ENCODE peak calls at places on chromosomes 5 and 9, in seven cellular contexts. O is PC-9, I is cardiac muscle cell, C is right lobe of liver, K is A673, W is A549, D is GM12878. B is an unnamed sample.
A peak's percentile ranks its signal among the peaks of the same experiment; 100 is the strongest.

GRCh38 chr5:31995714-31996113 is 178.4 kb downstream of the GOLPH3 start:
- DNase-seq in O (no peak), C (no peak), K (no peak), I (no peak), D (no peak), W (no peak), B (no peak)

GRCh38 chr5:119287547-119288073 is 68.2 kb upstream of the TNFAIP8 start:
- DNase-seq in K (no peak), W (peak; percentile 73), I (no peak), O (peak; percentile 32), D (no peak), C (no peak), B (no peak)

GRCh38 chr9:88521308-88521707 is 13.7 kb upstream of the NXNL2 start:
- DNase-seq in C (no peak), I (no peak), D (no peak), O (no peak), K (no peak), W (no peak), B (peak; percentile 29)

GRCh38 chr9:14260101-14260500 is 53.8 kb downstream of the NFIB start:
- DNase-seq in I (no peak), O (no peak), C (no peak), W (no peak), D (no peak), K (no peak), B (no peak)

GRCh38 chr5:44860267-44860666 is 51.5 kb downstream of the MRPS30 start:
- DNase-seq in C (no peak), O (no peak), K (no peak), D (no peak), I (no peak), W (no peak), B (peak; percentile 43)

GRCh38 chr9:105963700-105964099 is 269.4 kb downstream of the TMEM38B start:
- DNase-seq in I (no peak), C (no peak), K (no peak), O (no peak), W (no peak), D (no peak), B (no peak)

GRCh38 chr5:98933446-98934072 is 4.8 kb upstream of the CHD1 start:
- DNase-seq in D (peak; percentile 59), O (no peak), K (no peak), C (no peak), I (no peak), W (no peak), B (no peak)

GRCh38 chr5:135472141-135472540 is 20.0 kb upstream of the TIFAB start:
- DNase-seq in K (no peak), D (no peak), O (no peak), W (no peak), I (no peak), C (no peak), B (no peak)

GRCh38 chr5:72353046-72353445 is 32.9 kb downstream of the PTCD2 start:
- DNase-seq in D (no peak), O (no peak), I (peak; percentile 47), K (no peak), C (no peak), W (peak; percentile 19), B (no peak)

GRCh38 chr9:89467278-89467625 is 30.7 kb downstream of the SEMA4D start:
- DNase-seq in O (no peak), I (no peak), C (no peak), D (no peak), K (no peak), W (no peak), B (no peak)

GRCh38 chr5:172276214-172276613 is 7.3 kb downstream of the UBTD2 start:
- DNase-seq in K (no peak), C (no peak), I (peak; percentile 25), O (peak; percentile 25), D (no peak), W (peak; percentile 46), B (no peak)

GRCh38 chr5:98309785-98310566 is 463.5 kb upstream of the RGMB start:
- DNase-seq in O (peak; percentile 57), I (peak; percentile 90), D (peak; percentile 30), K (peak; percentile 78), W (peak; percentile 34), C (no peak), B (no peak)

GRCh38 chr9:98410185-98410697 is 154.8 kb upstream of the TBC1D2 start:
- DNase-seq in K (peak; percentile 60), C (no peak), W (no peak), I (peak; percentile 92), O (no peak), D (no peak), B (peak; percentile 77)

GRCh38 chr5:102855684-102856373 is 100.7 kb downstream of the PAM start:
- DNase-seq in D (no peak), W (no peak), I (no peak), K (no peak), C (no peak), O (no peak), B (no peak)

GRCh38 chr5:135878156-135878620 is 17.5 kb downstream of the IL9 start:
- DNase-seq in K (no peak), D (no peak), I (no peak), O (no peak), W (no peak), C (no peak), B (no peak)

GRCh38 chr9:33329117-33329563 is 38.8 kb downstream of the NFX1 start:
- DNase-seq in C (peak; percentile 51), W (peak; percentile 97), I (peak; percentile 88), D (no peak), K (no peak), O (peak; percentile 79), B (no peak)

GRCh38 chr5:168238422-168238821 is 53.0 kb upstream of the WWC1 start:
- DNase-seq in K (peak; percentile 92), O (no peak), D (no peak), W (no peak), C (no peak), I (no peak), B (no peak)
- H3K27ac ChIP-seq in K (peak overlapping the region; percentile 77), O (no peak overlapping the region), D (no peak overlapping the region), W (no peak overlapping the region), C (no peak overlapping the region), I (no peak overlapping the region), B (no peak overlapping the region)

GRCh38 chr9:28073278-28073677 is 500.0 kb upstream of the C9orf72 start:
- DNase-seq in D (no peak), W (peak; percentile 49), O (no peak), C (no peak), K (peak; percentile 75), I (peak; percentile 68), B (peak; percentile 48)
- H3K4me3 ChIP-seq in D (no peak overlapping the region), W (no peak overlapping the region), O (no peak overlapping the region), C (no peak overlapping the region), K (no peak overlapping the region), I (no peak overlapping the region), B (no peak overlapping the region)

DNA sequence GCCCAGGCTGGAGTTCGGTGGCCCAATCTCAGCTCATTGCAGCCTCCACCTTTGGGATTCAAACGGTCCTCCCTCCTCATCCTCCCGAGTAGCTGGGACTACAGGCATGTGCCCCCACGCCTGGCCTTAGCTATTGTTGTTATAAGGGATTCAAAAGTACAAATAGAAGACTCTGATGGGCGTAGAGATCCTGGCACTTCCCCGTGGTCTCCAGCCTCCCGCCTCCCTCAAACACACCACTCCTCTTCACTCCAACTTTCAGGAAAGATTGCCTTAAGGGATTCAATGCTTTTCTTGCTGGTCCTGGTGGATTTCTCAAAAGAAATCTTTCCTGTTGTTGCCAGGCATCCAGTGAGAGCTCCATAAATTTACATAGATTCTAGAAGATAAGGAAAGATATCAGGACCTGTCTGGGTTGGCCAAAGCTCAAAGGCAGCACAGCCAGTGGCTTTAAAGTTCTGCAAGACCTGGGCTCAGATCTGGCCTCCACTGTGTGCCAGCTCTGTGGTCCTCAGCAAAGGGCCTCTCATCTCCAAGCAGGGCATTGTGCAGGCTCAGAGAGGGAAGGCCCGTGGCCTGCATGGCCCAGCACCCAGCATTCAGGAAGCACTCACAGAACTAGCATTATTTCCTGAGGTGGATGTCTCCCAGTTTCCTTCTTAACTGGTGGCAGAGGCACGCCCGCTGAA is 1.1 kb downstream of the AIF1L start:
- DNase-seq in W (no peak), C (no peak), D (no peak), I (no peak), K (no peak), O (no peak), B (no peak)
- H3K27ac ChIP-seq in W (no peak overlapping the region), C (no peak overlapping the region), D (no peak overlapping the region), I (no peak overlapping the region), K (no peak overlapping the region), O (no peak overlapping the region), B (no peak overlapping the region)

DNA sequence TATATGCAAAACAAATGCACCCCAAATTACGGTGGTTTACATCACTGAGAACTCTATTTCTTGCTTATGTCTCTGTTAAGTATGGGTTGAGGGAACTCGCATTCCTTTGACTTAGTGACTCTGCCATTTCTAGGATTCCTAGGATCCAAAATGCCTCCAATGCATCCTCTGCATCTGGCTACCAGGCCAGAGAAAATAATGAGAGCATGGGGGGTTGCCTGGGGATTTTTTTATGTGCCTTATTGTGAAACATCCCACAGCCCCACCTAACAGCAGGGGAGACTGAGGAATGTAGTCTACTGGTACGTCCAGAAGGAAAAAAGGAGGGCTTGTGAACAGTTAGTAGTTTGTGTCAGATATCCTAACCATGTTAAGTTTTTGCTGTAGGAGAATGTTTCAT is 466.0 kb upstream of the ARRDC3 start:
- DNase-seq in W (no peak), C (no peak), K (no peak), O (no peak), D (no peak), I (no peak), B (no peak)
- H3K4me3 ChIP-seq in W (no peak overlapping the region), C (no peak overlapping the region), K (no peak overlapping the region), O (no peak overlapping the region), D (no peak overlapping the region), I (no peak overlapping the region), B (no peak overlapping the region)

DNA sequence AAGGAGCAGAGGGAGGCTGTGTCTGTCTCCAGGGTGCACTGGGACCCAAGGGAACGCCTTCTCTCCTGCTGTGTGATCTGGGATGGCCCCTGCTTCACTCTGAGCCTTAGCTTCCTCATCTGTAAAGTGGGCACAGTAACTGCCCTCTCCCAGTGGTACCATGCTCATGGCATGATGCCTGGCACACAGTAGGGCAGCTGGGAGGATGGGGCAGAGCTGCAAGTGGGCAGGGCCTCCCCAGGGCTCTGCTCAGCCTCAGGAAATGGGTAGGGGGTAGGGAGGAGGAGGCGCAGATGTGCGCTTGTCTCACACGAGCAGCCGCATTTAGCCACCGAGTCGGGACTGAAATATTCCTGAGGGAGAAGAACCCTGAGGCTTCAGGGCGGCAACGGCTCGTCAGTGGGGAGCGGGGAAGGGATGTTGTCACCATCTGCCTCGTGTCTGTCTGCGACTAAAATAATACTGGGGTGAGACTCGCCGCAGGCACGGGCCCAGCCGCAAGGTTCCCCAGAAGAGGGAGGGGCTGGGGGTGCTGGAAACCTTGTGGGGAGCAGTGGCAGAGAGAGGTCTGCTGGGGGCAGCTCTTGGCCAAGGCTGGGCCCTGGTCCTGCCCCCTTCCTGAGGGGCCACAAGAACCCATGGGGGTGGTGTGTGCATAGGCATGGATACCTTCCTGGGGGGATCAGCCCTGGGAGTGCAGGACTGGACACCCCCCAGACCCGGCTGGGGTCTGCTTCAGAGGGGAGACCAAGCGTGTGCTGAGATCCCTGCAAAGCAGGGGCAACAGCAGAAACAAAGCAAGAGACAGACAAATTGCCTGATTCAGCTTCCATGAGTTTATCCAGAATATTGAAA is 55.2 kb upstream of the PSD2 start:
- DNase-seq in W (no peak), O (no peak), K (no peak), C (no peak), I (no peak), D (no peak), B (no peak)
- H3K27ac ChIP-seq in W (peak overlapping the region; percentile 80), O (no peak overlapping the region), K (no peak overlapping the region), C (no peak overlapping the region), I (no peak overlapping the region), D (no peak overlapping the region), B (peak overlapping the region; percentile 59)